ENCODE peak calls at places on chromosome 12, in four cellular contexts. One of them, this sample, is unnamed.

GRCh38 chr12:128449146-128449894 is 182.3 kb downstream of the TMEM132C start:
- DNase-seq in HepG2: no peak
- DNase-seq in K562: no peak
- DNase-seq in WTC11: no peak
- DNase-seq in this sample: no peak

GRCh38 chr12:112901271-112901670 is 5.5 kb upstream of the OAS1 start:
- DNase-seq in K562: no peak
- DNase-seq in WTC11: no peak
- DNase-seq in HepG2: no peak
- DNase-seq in this sample: no peak

GRCh38 chr12:50642755-50643154 is 121.1 kb upstream of the ATF1 start:
- DNase-seq in HepG2: no peak
- DNase-seq in WTC11: no peak
- DNase-seq in K562: no peak
- DNase-seq in this sample: no peak

GRCh38 chr12:122336015-122336946 is 70.0 kb upstream of the VPS33A start:
- DNase-seq in HepG2: peak; percentile 23
- DNase-seq in WTC11: peak; percentile 54
- DNase-seq in K562: peak; percentile 33
- DNase-seq in this sample: peak; percentile 51

GRCh38 chr12:92271341-92271740 is 125.7 kb upstream of the BTG1 start:
- DNase-seq in K562: no peak
- DNase-seq in HepG2: no peak
- DNase-seq in WTC11: no peak
- DNase-seq in this sample: no peak

GRCh38 chr12:1318327-1319031 is 275.9 kb downstream of the FBXL14 start:
- DNase-seq in K562: no peak
- DNase-seq in HepG2: no peak
- DNase-seq in WTC11: peak; percentile 19
- DNase-seq in this sample: no peak

GRCh38 chr12:132143328-132144071 is 619 bp downstream of the DDX51 start:
- DNase-seq in HepG2: no peak
- DNase-seq in WTC11: no peak
- DNase-seq in K562: no peak
- DNase-seq in this sample: no peak

GRCh38 chr12:82877963-82878362 is 191.3 kb downstream of the TMTC2 start:
- DNase-seq in K562: no peak
- DNase-seq in HepG2: no peak
- DNase-seq in WTC11: no peak
- DNase-seq in this sample: no peak

GRCh38 chr12:98737327-98737722 is 92.2 kb downstream of the APAF1 start:
- DNase-seq in K562: no peak
- DNase-seq in WTC11: no peak
- DNase-seq in HepG2: no peak
- DNase-seq in this sample: no peak

GRCh38 chr12:40622246-40622838 is 69.9 kb upstream of the CNTN1 start:
- DNase-seq in HepG2: peak; percentile 19
- DNase-seq in K562: peak; percentile 11
- DNase-seq in WTC11: peak; percentile 71
- DNase-seq in this sample: peak; percentile 35

GRCh38 chr12:43969882-43970281 is 134.0 kb downstream of the TMEM117 start:
- DNase-seq in HepG2: no peak
- DNase-seq in WTC11: no peak
- DNase-seq in K562: no peak
- DNase-seq in this sample: no peak
- TF ChIP-seq HMGXB4 in HepG2: no peak
- TF ChIP-seq HMGXB4 in WTC11: no peak
- TF ChIP-seq HMGXB4 in K562: no peak
- TF ChIP-seq HMGXB4 in this sample: no peak

GRCh38 chr12:4027412-4027811 is 154.2 kb upstream of the PARP11 start:
- DNase-seq in HepG2: peak; percentile 48
- DNase-seq in K562: no peak
- DNase-seq in WTC11: no peak
- DNase-seq in this sample: no peak
- TF ChIP-seq HMGXB4 in HepG2: no peak
- TF ChIP-seq HMGXB4 in K562: no peak
- TF ChIP-seq HMGXB4 in WTC11: no peak
- TF ChIP-seq HMGXB4 in this sample: no peak

GRCh38 chr12:124423683-124424515 is 129.0 kb downstream of the RFLNA start:
- DNase-seq in WTC11: no peak
- DNase-seq in HepG2: no peak
- DNase-seq in K562: peak; percentile 33
- DNase-seq in this sample: no peak

GRCh38 chr12:124422570-124423523 is 128.0 kb downstream of the RFLNA start:
- DNase-seq in K562: peak; percentile 96
- DNase-seq in WTC11: no peak
- DNase-seq in HepG2: peak; percentile 58
- DNase-seq in this sample: peak; percentile 98

GRCh38 chr12:124420972-124421674 is 126.2 kb downstream of the RFLNA start:
- DNase-seq in WTC11: no peak
- DNase-seq in K562: no peak
- DNase-seq in HepG2: no peak
- DNase-seq in this sample: no peak

GRCh38 chr12:124420041-124420765 is 125.3 kb downstream of the RFLNA start:
- DNase-seq in K562: no peak
- DNase-seq in HepG2: no peak
- DNase-seq in WTC11: no peak
- DNase-seq in this sample: no peak

GRCh38 chr12:124422142-124422569 is 127.3 kb downstream of the RFLNA start:
- DNase-seq in HepG2: no peak
- DNase-seq in WTC11: no peak
- DNase-seq in K562: peak; percentile 82
- DNase-seq in this sample: peak; percentile 58
- TF ChIP-seq HMGXB4 in HepG2: no peak
- TF ChIP-seq HMGXB4 in WTC11: no peak
- TF ChIP-seq HMGXB4 in K562: no peak
- TF ChIP-seq HMGXB4 in this sample: no peak

GRCh38 chr12:104721065-104721458 is 237.0 kb downstream of the SLC41A2 start:
- DNase-seq in HepG2: no peak
- DNase-seq in K562: no peak
- DNase-seq in WTC11: no peak
- DNase-seq in this sample: no peak

GRCh38 chr12:104719700-104720345 is 238.3 kb downstream of the SLC41A2 start:
- DNase-seq in K562: no peak
- DNase-seq in WTC11: no peak
- DNase-seq in HepG2: no peak
- DNase-seq in this sample: no peak

GRCh38 chr12:104718581-104718980 is 239.5 kb downstream of the SLC41A2 start:
- DNase-seq in HepG2: no peak
- DNase-seq in K562: no peak
- DNase-seq in WTC11: no peak
- DNase-seq in this sample: no peak

GRCh38 chr12:104721944-104722343 is 236.1 kb downstream of the SLC41A2 start:
- DNase-seq in HepG2: no peak
- DNase-seq in K562: no peak
- DNase-seq in WTC11: no peak
- DNase-seq in this sample: no peak

GRCh38 chr12:104720346-104721064 is 237.6 kb downstream of the SLC41A2 start:
- DNase-seq in WTC11: no peak
- DNase-seq in K562: no peak
- DNase-seq in HepG2: no peak
- DNase-seq in this sample: no peak
- TF ChIP-seq HMGXB4 in WTC11: no peak
- TF ChIP-seq HMGXB4 in K562: no peak
- TF ChIP-seq HMGXB4 in HepG2: no peak
- TF ChIP-seq HMGXB4 in this sample: no peak

GRCh38 chr12:116092776-116093175 is 184.7 kb downstream of the MED13L start:
- DNase-seq in K562: no peak
- DNase-seq in HepG2: no peak
- DNase-seq in WTC11: no peak
- DNase-seq in this sample: no peak

GRCh38 chr12:116089080-116089479 is 188.4 kb downstream of the MED13L start:
- DNase-seq in WTC11: no peak
- DNase-seq in HepG2: no peak
- DNase-seq in K562: no peak
- DNase-seq in this sample: no peak

GRCh38 chr12:116091579-116091978 is 185.9 kb downstream of the MED13L start:
- DNase-seq in K562: no peak
- DNase-seq in HepG2: no peak
- DNase-seq in WTC11: no peak
- DNase-seq in this sample: no peak

GRCh38 chr12:116092162-116092561 is 185.3 kb downstream of the MED13L start:
- DNase-seq in HepG2: no peak
- DNase-seq in K562: no peak
- DNase-seq in WTC11: no peak
- DNase-seq in this sample: no peak

GRCh38 chr12:116090516-116090915 is 187.0 kb downstream of the MED13L start:
- DNase-seq in HepG2: no peak
- DNase-seq in K562: no peak
- DNase-seq in WTC11: no peak
- DNase-seq in this sample: no peak
- TF ChIP-seq HMGXB4 in HepG2: no peak
- TF ChIP-seq HMGXB4 in K562: no peak
- TF ChIP-seq HMGXB4 in WTC11: no peak
- TF ChIP-seq HMGXB4 in this sample: no peak